ENCODE peak calls at places on chromosomes 4 and X, in ten cellular contexts. One of them, this sample, is unnamed.

GRCh38 chr4:189081831-189082230 is 858.8 kb upstream of the FRG1 start:
- DNase-seq in fibroblast of pulmonary artery: no peak
- DNase-seq in BJ: no peak
- DNase-seq in cardiac fibroblast: no peak
- DNase-seq in BE2C: no peak
- DNase-seq in neural crest cell: no peak
- DNase-seq in brain microvascular endothelial cell: no peak
- DNase-seq in MCF 10A: peak; percentile 53
- DNase-seq in epithelial cell of proximal tubule: peak; percentile 35
- DNase-seq in IMR-90: peak; percentile 67
- DNase-seq in this sample: no peak

GRCh38 chr4:15690020-15690809 is 8.6 kb downstream of the FAM200B start:
- DNase-seq in fibroblast of pulmonary artery: peak; percentile 97
- DNase-seq in BJ: peak; percentile 78
- DNase-seq in cardiac fibroblast: peak; percentile 95
- DNase-seq in BE2C: no peak
- DNase-seq in neural crest cell: no peak
- DNase-seq in brain microvascular endothelial cell: peak; percentile 96
- DNase-seq in MCF 10A: peak; percentile 70
- DNase-seq in epithelial cell of proximal tubule: peak; percentile 68
- DNase-seq in IMR-90: peak; percentile 93
- DNase-seq in this sample: no peak

GRCh38 chr4:51932261-51932660 is 87.9 kb downstream of the LRRC66 start:
- DNase-seq in fibroblast of pulmonary artery: peak; percentile 35
- DNase-seq in BJ: peak; percentile 26
- DNase-seq in cardiac fibroblast: peak; percentile 35
- DNase-seq in BE2C: no peak
- DNase-seq in neural crest cell: no peak
- DNase-seq in brain microvascular endothelial cell: peak; percentile 29
- DNase-seq in MCF 10A: no peak
- DNase-seq in epithelial cell of proximal tubule: no peak
- DNase-seq in IMR-90: no peak
- DNase-seq in this sample: no peak

GRCh38 chr4:35102111-35102510 is 1142.2 kb downstream of the ARAP2 start:
- DNase-seq in fibroblast of pulmonary artery: no peak
- DNase-seq in BJ: no peak
- DNase-seq in cardiac fibroblast: no peak
- DNase-seq in BE2C: no peak
- DNase-seq in neural crest cell: no peak
- DNase-seq in brain microvascular endothelial cell: no peak
- DNase-seq in MCF 10A: no peak
- DNase-seq in epithelial cell of proximal tubule: no peak
- DNase-seq in IMR-90: no peak
- DNase-seq in this sample: no peak

GRCh38 chr4:176125063-176125462 is 59.4 kb downstream of the WDR17 start:
- DNase-seq in fibroblast of pulmonary artery: no peak
- DNase-seq in BJ: no peak
- DNase-seq in cardiac fibroblast: peak; percentile 0
- DNase-seq in BE2C: no peak
- DNase-seq in neural crest cell: no peak
- DNase-seq in brain microvascular endothelial cell: no peak
- DNase-seq in MCF 10A: no peak
- DNase-seq in epithelial cell of proximal tubule: no peak
- DNase-seq in IMR-90: peak; percentile 35
- DNase-seq in this sample: no peak

GRCh38 chr4:79913581-79913980 is 159.4 kb downstream of the ANTXR2 start:
- DNase-seq in fibroblast of pulmonary artery: peak; percentile 34
- DNase-seq in BJ: no peak
- DNase-seq in cardiac fibroblast: peak; percentile 41
- DNase-seq in BE2C: no peak
- DNase-seq in neural crest cell: no peak
- DNase-seq in brain microvascular endothelial cell: peak; percentile 77
- DNase-seq in MCF 10A: no peak
- DNase-seq in epithelial cell of proximal tubule: no peak
- DNase-seq in IMR-90: peak; percentile 83
- DNase-seq in this sample: no peak

GRCh38 chr4:72312032-72312650 is 256.9 kb downstream of the ADAMTS3 start:
- DNase-seq in fibroblast of pulmonary artery: peak; percentile 96
- DNase-seq in BJ: peak; percentile 81
- DNase-seq in cardiac fibroblast: peak; percentile 95
- DNase-seq in BE2C: peak; percentile 40
- DNase-seq in neural crest cell: no peak
- DNase-seq in brain microvascular endothelial cell: peak; percentile 96
- DNase-seq in MCF 10A: peak; percentile 98
- DNase-seq in epithelial cell of proximal tubule: peak; percentile 99
- DNase-seq in IMR-90: peak; percentile 89
- DNase-seq in this sample: peak; percentile 75

GRCh38 chrX:112083624-112084326 is 1.2 kb upstream of the TRPC5 start:
- DNase-seq in fibroblast of pulmonary artery: no peak
- DNase-seq in BJ: no peak
- DNase-seq in cardiac fibroblast: no peak
- DNase-seq in BE2C: no peak
- DNase-seq in neural crest cell: no peak
- DNase-seq in brain microvascular endothelial cell: no peak
- DNase-seq in MCF 10A: no peak
- DNase-seq in epithelial cell of proximal tubule: no peak
- DNase-seq in IMR-90: no peak
- DNase-seq in this sample: no peak

GRCh38 chr4:74675673-74676279 is 118.5 kb downstream of the BTC start:
- DNase-seq in fibroblast of pulmonary artery: peak; percentile 86
- DNase-seq in BJ: no peak
- DNase-seq in cardiac fibroblast: peak; percentile 82
- DNase-seq in BE2C: peak; percentile 13
- DNase-seq in neural crest cell: peak; percentile 6
- DNase-seq in brain microvascular endothelial cell: peak; percentile 62
- DNase-seq in MCF 10A: peak; percentile 80
- DNase-seq in epithelial cell of proximal tubule: no peak
- DNase-seq in IMR-90: peak; percentile 76
- DNase-seq in this sample: peak; percentile 32

GRCh38 chr4:82431026-82431745 is 796 bp downstream of the ENOPH1 start:
- DNase-seq in fibroblast of pulmonary artery: peak; percentile 29
- DNase-seq in BJ: no peak
- DNase-seq in cardiac fibroblast: peak; percentile 26
- DNase-seq in BE2C: peak; percentile 33
- DNase-seq in neural crest cell: no peak
- DNase-seq in brain microvascular endothelial cell: peak; percentile 16
- DNase-seq in MCF 10A: no peak
- DNase-seq in epithelial cell of proximal tubule: no peak
- DNase-seq in IMR-90: peak; percentile 39
- DNase-seq in this sample: no peak

GRCh38 chr4:163331629-163332360 is 601 bp downstream of the NPY1R start:
- DNase-seq in fibroblast of pulmonary artery: peak; percentile 28
- DNase-seq in BJ: no peak
- DNase-seq in cardiac fibroblast: peak; percentile 25
- DNase-seq in BE2C: peak; percentile 27
- DNase-seq in neural crest cell: peak; percentile 21
- DNase-seq in brain microvascular endothelial cell: no peak
- DNase-seq in MCF 10A: peak; percentile 21
- DNase-seq in epithelial cell of proximal tubule: no peak
- DNase-seq in IMR-90: no peak
- DNase-seq in this sample: no peak

GRCh38 chr4:129327637-129328036 is 231.7 kb downstream of the C4orf33 start:
- DNase-seq in fibroblast of pulmonary artery: no peak
- DNase-seq in BJ: no peak
- DNase-seq in cardiac fibroblast: no peak
- DNase-seq in BE2C: no peak
- DNase-seq in neural crest cell: no peak
- DNase-seq in brain microvascular endothelial cell: no peak
- DNase-seq in MCF 10A: no peak
- DNase-seq in epithelial cell of proximal tubule: no peak
- DNase-seq in IMR-90: no peak
- DNase-seq in this sample: no peak

GRCh38 chr4:100797356-100797755 is 279.5 kb upstream of the EMCN start:
- DNase-seq in fibroblast of pulmonary artery: no peak
- DNase-seq in BJ: no peak
- DNase-seq in cardiac fibroblast: no peak
- DNase-seq in BE2C: no peak
- DNase-seq in neural crest cell: no peak
- DNase-seq in brain microvascular endothelial cell: no peak
- DNase-seq in MCF 10A: no peak
- DNase-seq in epithelial cell of proximal tubule: no peak
- DNase-seq in IMR-90: no peak
- DNase-seq in this sample: no peak

GRCh38 chrX:38260231-38260630 is 39.6 kb upstream of the SRPX start:
- DNase-seq in fibroblast of pulmonary artery: peak; percentile 21
- DNase-seq in BJ: no peak
- DNase-seq in cardiac fibroblast: no peak
- DNase-seq in BE2C: peak; percentile 26
- DNase-seq in neural crest cell: no peak
- DNase-seq in brain microvascular endothelial cell: peak; percentile 14
- DNase-seq in MCF 10A: peak; percentile 56
- DNase-seq in epithelial cell of proximal tubule: no peak
- DNase-seq in IMR-90: peak; percentile 11
- DNase-seq in this sample: no peak

DNA sequence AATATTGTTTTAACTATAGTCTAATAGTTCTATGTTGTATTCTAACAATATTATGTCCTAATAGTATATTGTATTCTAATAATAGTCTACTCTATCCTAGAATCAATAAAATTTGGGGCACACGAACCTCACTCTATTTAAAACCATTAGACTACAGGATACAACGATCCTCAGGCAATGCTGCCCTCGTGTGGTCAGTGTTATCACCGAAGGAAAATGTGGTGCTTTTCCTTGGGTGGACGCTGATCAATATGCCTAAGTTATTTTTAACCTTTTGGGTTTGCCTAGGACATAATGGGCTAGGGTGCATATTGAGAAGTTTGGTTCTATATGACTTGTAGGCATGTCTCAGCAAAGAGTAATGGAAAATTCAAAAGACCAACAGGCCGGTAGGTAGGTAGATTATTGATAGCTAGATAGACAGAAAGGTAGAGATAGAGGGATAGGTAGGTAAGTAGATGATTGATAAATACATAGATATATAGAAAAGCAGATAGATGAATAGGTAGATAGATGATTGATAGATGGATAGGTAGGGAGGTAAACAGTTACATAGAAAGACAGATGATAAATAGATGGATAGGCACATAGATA is 75.1 kb downstream of the PRKX start:
- DNase-seq in fibroblast of pulmonary artery: peak; percentile 54
- DNase-seq in BJ: no peak
- DNase-seq in cardiac fibroblast: peak; percentile 46
- DNase-seq in BE2C: peak; percentile 46
- DNase-seq in neural crest cell: peak; percentile 71
- DNase-seq in brain microvascular endothelial cell: peak; percentile 37
- DNase-seq in MCF 10A: peak; percentile 72
- DNase-seq in epithelial cell of proximal tubule: no peak
- DNase-seq in IMR-90: peak; percentile 48
- DNase-seq in this sample: peak; percentile 8
- TF ChIP-seq CTCF in fibroblast of pulmonary artery: peak; percentile 53
- TF ChIP-seq CTCF in BJ: peak; percentile 53
- TF ChIP-seq CTCF in cardiac fibroblast: peak; percentile 47
- TF ChIP-seq CTCF in BE2C: peak; percentile 64
- TF ChIP-seq CTCF in neural crest cell: peak; percentile 93
- TF ChIP-seq CTCF in brain microvascular endothelial cell: peak; percentile 75
- TF ChIP-seq CTCF in MCF 10A: peak; percentile 67
- TF ChIP-seq CTCF in epithelial cell of proximal tubule: peak; percentile 65
- TF ChIP-seq CTCF in IMR-90: peak; percentile 61
- TF ChIP-seq CTCF in this sample: peak; percentile 64

DNA sequence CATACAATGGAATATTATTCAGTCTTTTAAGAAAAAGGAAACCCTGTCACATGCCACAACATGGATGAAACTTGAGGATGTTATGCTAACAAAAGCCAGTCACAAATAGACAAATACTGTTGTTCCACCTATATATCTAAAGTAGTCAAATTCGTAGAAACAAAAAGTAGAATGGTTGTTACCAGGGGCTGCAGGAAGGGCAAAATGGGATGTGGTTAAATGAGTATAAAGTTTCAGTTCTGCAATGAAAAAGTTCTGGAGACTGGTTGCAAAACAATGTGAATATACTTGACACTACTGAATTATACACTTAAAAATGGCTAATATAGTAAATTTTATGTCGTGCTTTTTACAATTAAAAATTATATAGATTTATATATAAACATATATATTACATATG is 12.2 kb downstream of the SPOCK3 start:
- DNase-seq in fibroblast of pulmonary artery: no peak
- DNase-seq in BJ: no peak
- DNase-seq in cardiac fibroblast: no peak
- DNase-seq in BE2C: no peak
- DNase-seq in neural crest cell: no peak
- DNase-seq in brain microvascular endothelial cell: no peak
- DNase-seq in MCF 10A: no peak
- DNase-seq in epithelial cell of proximal tubule: no peak
- DNase-seq in IMR-90: no peak
- DNase-seq in this sample: no peak
- TF ChIP-seq CTCF in fibroblast of pulmonary artery: no peak
- TF ChIP-seq CTCF in BJ: no peak
- TF ChIP-seq CTCF in cardiac fibroblast: no peak
- TF ChIP-seq CTCF in BE2C: no peak
- TF ChIP-seq CTCF in neural crest cell: no peak
- TF ChIP-seq CTCF in brain microvascular endothelial cell: no peak
- TF ChIP-seq CTCF in MCF 10A: no peak
- TF ChIP-seq CTCF in epithelial cell of proximal tubule: no peak
- TF ChIP-seq CTCF in IMR-90: no peak
- TF ChIP-seq CTCF in this sample: no peak

GRCh38 chrX:1341531-1342179 is 5.1 kb downstream of the IL3RA start:
- DNase-seq in fibroblast of pulmonary artery: no peak
- DNase-seq in BJ: no peak
- DNase-seq in cardiac fibroblast: no peak
- DNase-seq in BE2C: no peak
- DNase-seq in neural crest cell: no peak
- DNase-seq in brain microvascular endothelial cell: no peak
- DNase-seq in MCF 10A: no peak
- DNase-seq in epithelial cell of proximal tubule: no peak
- DNase-seq in IMR-90: no peak
- DNase-seq in this sample: no peak

GRCh38 chrX:1334854-1335253 is 1.7 kb upstream of the IL3RA start:
- DNase-seq in fibroblast of pulmonary artery: no peak
- DNase-seq in BJ: no peak
- DNase-seq in cardiac fibroblast: no peak
- DNase-seq in BE2C: no peak
- DNase-seq in neural crest cell: no peak
- DNase-seq in brain microvascular endothelial cell: no peak
- DNase-seq in MCF 10A: no peak
- DNase-seq in epithelial cell of proximal tubule: no peak
- DNase-seq in IMR-90: no peak
- DNase-seq in this sample: no peak

GRCh38 chrX:1330605-1331004 is 6.0 kb upstream of the IL3RA start:
- DNase-seq in fibroblast of pulmonary artery: no peak
- DNase-seq in BJ: no peak
- DNase-seq in cardiac fibroblast: no peak
- DNase-seq in BE2C: no peak
- DNase-seq in neural crest cell: no peak
- DNase-seq in brain microvascular endothelial cell: no peak
- DNase-seq in MCF 10A: no peak
- DNase-seq in epithelial cell of proximal tubule: no peak
- DNase-seq in IMR-90: no peak
- DNase-seq in this sample: no peak

GRCh38 chrX:1336331-1337143 is at the start of gene IL3RA:
- DNase-seq in fibroblast of pulmonary artery: peak; percentile 29
- DNase-seq in BJ: no peak
- DNase-seq in cardiac fibroblast: peak; percentile 25
- DNase-seq in BE2C: no peak
- DNase-seq in neural crest cell: no peak
- DNase-seq in brain microvascular endothelial cell: peak; percentile 8
- DNase-seq in MCF 10A: no peak
- DNase-seq in epithelial cell of proximal tubule: no peak
- DNase-seq in IMR-90: no peak
- DNase-seq in this sample: no peak
- TF ChIP-seq CTCF in fibroblast of pulmonary artery: no peak
- TF ChIP-seq CTCF in BJ: no peak
- TF ChIP-seq CTCF in cardiac fibroblast: no peak
- TF ChIP-seq CTCF in BE2C: no peak
- TF ChIP-seq CTCF in neural crest cell: no peak
- TF ChIP-seq CTCF in brain microvascular endothelial cell: no peak
- TF ChIP-seq CTCF in MCF 10A: no peak
- TF ChIP-seq CTCF in epithelial cell of proximal tubule: no peak
- TF ChIP-seq CTCF in IMR-90: no peak
- TF ChIP-seq CTCF in this sample: no peak

GRCh38 chr4:137861682-137862081 is 329.4 kb upstream of the PCDH18 start:
- DNase-seq in fibroblast of pulmonary artery: peak; percentile 53
- DNase-seq in BJ: no peak
- DNase-seq in cardiac fibroblast: peak; percentile 57
- DNase-seq in BE2C: no peak
- DNase-seq in neural crest cell: no peak
- DNase-seq in brain microvascular endothelial cell: no peak
- DNase-seq in MCF 10A: peak; percentile 22
- DNase-seq in epithelial cell of proximal tubule: no peak
- DNase-seq in IMR-90: peak; percentile 29
- DNase-seq in this sample: no peak
- TF ChIP-seq CTCF in fibroblast of pulmonary artery: peak; percentile 49
- TF ChIP-seq CTCF in BJ: peak; percentile 36
- TF ChIP-seq CTCF in cardiac fibroblast: peak; percentile 43
- TF ChIP-seq CTCF in BE2C: peak; percentile 51
- TF ChIP-seq CTCF in neural crest cell: peak; percentile 78
- TF ChIP-seq CTCF in brain microvascular endothelial cell: peak; percentile 30
- TF ChIP-seq CTCF in MCF 10A: peak; percentile 47
- TF ChIP-seq CTCF in epithelial cell of proximal tubule: peak; percentile 59
- TF ChIP-seq CTCF in IMR-90: peak; percentile 62
- TF ChIP-seq CTCF in this sample: peak; percentile 33